ENCODE peak calls at places on chromosomes 7 and 10, in five cellular contexts. D is activated B cell treated with CpG ODN at 0.5 μM for 24 hours; R is spleen; O is CD4-positive, alpha-beta T cell; N is osteocyte. W is an unnamed sample.

GRCh38 chr7:36088966-36089365 is 64.1 kb upstream of the EEPD1 start:
- DNase-seq in R (no peak), D (no peak), N (no peak), O (no peak), W (no peak)

GRCh38 chr7:68684246-68684850 is 913.9 kb upstream of the AUTS2 start:
- DNase-seq in O (no peak), R (no peak), D (no peak), N (no peak), W (peak)

GRCh38 chr7:130887182-130888016 is 153.4 kb upstream of the KLF14 start:
- DNase-seq in D (no peak), O (no peak), R (no peak), N (no peak), W (no peak)

GRCh38 chr10:26334932-26335573 is 103.1 kb upstream of the APBB1IP start:
- DNase-seq in D (peak), O (peak), N (no peak), R (peak), W (peak)

GRCh38 chr10:50625663-50626062 is 1.9 kb upstream of the SGMS1 start:
- DNase-seq in O (no peak), N (no peak), D (no peak), R (no peak), W (no peak)

GRCh38 chr10:8137726-8138125 is 83.2 kb downstream of the GATA3 start:
- DNase-seq in O (no peak), R (no peak), N (no peak), D (no peak), W (no peak)

GRCh38 chr7:49166441-49166840 is 242.1 kb downstream of the CDC14C start:
- DNase-seq in R (no peak), O (no peak), N (no peak), D (no peak), W (no peak)

GRCh38 chr10:122342293-122343134 is 32.0 kb upstream of the PLEKHA1 start:
- DNase-seq in N (no peak), O (peak), D (no peak), R (no peak), W (peak)

GRCh38 chr10:35735412-35735811 is 93.3 kb upstream of the FZD8 start:
- DNase-seq in O (no peak), D (no peak), R (no peak), N (no peak), W (no peak)

GRCh38 chr7:75054744-75055527 is 18.7 kb downstream of the RCC1L start:
- DNase-seq in D (no peak), R (no peak), O (no peak), N (no peak), W (no peak)

GRCh38 chr7:145313601-145314000 is 477.7 kb upstream of the TPK1 start:
- DNase-seq in D (no peak), N (no peak), R (no peak), O (no peak), W (no peak)

GRCh38 chr7:8177109-8177933 is 84.6 kb downstream of the ICA1 start:
- DNase-seq in D (no peak), N (no peak), O (no peak), R (no peak), W (no peak)

GRCh38 chr7:16067695-16068094 is 353.6 kb downstream of the CRPPA start:
- DNase-seq in N (no peak), D (no peak), O (no peak), R (no peak), W (no peak)

GRCh38 chr7:37987732-37988131 is 67.3 kb downstream of the EPDR1 start:
- DNase-seq in D (no peak), R (no peak), O (no peak), N (no peak), W (no peak)

GRCh38 chr10:116671274-116671926 is 50.6 kb downstream of the PNLIPRP2 start:
- DNase-seq in D (no peak), R (no peak), N (no peak), O (no peak), W (no peak)

GRCh38 chr7:131057015-131057518 is 270.6 kb upstream of the MKLN1 start:
- DNase-seq in R (no peak), N (no peak), D (no peak), O (no peak), W (no peak)

GRCh38 chr7:128167316-128167691 is 73.8 kb upstream of the LEP start:
- DNase-seq in O (no peak), N (no peak), R (no peak), D (no peak), W (peak)

GRCh38 chr7:130430841-130431713 is 9.7 kb downstream of the CEP41 start:
- DNase-seq in O (no peak), D (no peak), N (no peak), R (no peak), W (no peak)

GRCh38 chr7:901388-902154 is 25.2 kb downstream of the GET4 start:
- DNase-seq in O (no peak), N (no peak), R (peak), D (no peak), W (peak)

GRCh38 chr7:150567168-150567567 is at the start of gene GIMAP4:
- DNase-seq in O (peak), N (no peak), R (peak), D (no peak), W (no peak)

GRCh38 chr7:134632937-134633540 is 13.6 kb upstream of the BPGM start:
- DNase-seq in R (no peak), N (no peak), D (no peak), O (no peak), W (no peak)

GRCh38 chr10:132793213-132793612 is 7.3 kb upstream of the NKX6-2 start:
- DNase-seq in N (no peak), O (no peak), R (no peak), D (no peak), W (no peak)

GRCh38 chr7:36827914-36828313 is 103.6 kb upstream of the AOAH start:
- DNase-seq in D (no peak), R (no peak), O (no peak), N (no peak), W (no peak)

GRCh38 chr10:1412531-1413189 is 324.7 kb downstream of the ADARB2 start:
- DNase-seq in O (no peak), N (peak), D (no peak), R (peak), W (no peak)

GRCh38 chr10:35447693-35448407 is 111.5 kb downstream of the CCNY start:
- DNase-seq in R (no peak), D (no peak), N (no peak), O (peak), W (no peak)

GRCh38 chr10:6089334-6090219 is 743 bp downstream of the RBM17 start:
- DNase-seq in O (no peak), N (peak), D (no peak), R (peak), W (peak)

GRCh38 chr10:131902691-131903090 is 1.9 kb downstream of the PPP2R2D start:
- DNase-seq in O (no peak), N (no peak), D (no peak), R (peak), W (no peak)

GRCh38 chr7:92221766-92222165 is 23.9 kb downstream of the KRIT1 start:
- DNase-seq in N (no peak), D (no peak), R (no peak), O (no peak), W (no peak)

GRCh38 chr10:480928-481551 is 208.4 kb downstream of the DIP2C start:
- DNase-seq in R (peak), D (no peak), O (no peak), N (peak), W (no peak)

GRCh38 chr7:149333321-149333717 is 71.3 kb downstream of the ZNF783 start:
- DNase-seq in D (no peak), R (no peak), O (no peak), N (no peak), W (no peak)

GRCh38 chr10:68271104-68271882 is 39.4 kb upstream of the ATOH7 start:
- DNase-seq in O (no peak), R (no peak), D (no peak), N (no peak), W (no peak)

GRCh38 chr7:118872568-118872967 is 648.1 kb downstream of the ANKRD7 start:
- DNase-seq in D (no peak), N (no peak), R (no peak), O (no peak), W (no peak)

GRCh38 chr10:63553031-63553430 is 31.8 kb downstream of the REEP3 start:
- DNase-seq in N (no peak), D (no peak), O (no peak), R (no peak), W (no peak)

GRCh38 chr10:32211046-32211363 is 136.0 kb downstream of the EPC1 start:
- DNase-seq in R (no peak), N (peak), D (no peak), O (no peak), W (no peak)
- TF ChIP-seq CTCF in R (no peak), N (no peak), D (no peak), O (no peak), W (peak)

DNA sequence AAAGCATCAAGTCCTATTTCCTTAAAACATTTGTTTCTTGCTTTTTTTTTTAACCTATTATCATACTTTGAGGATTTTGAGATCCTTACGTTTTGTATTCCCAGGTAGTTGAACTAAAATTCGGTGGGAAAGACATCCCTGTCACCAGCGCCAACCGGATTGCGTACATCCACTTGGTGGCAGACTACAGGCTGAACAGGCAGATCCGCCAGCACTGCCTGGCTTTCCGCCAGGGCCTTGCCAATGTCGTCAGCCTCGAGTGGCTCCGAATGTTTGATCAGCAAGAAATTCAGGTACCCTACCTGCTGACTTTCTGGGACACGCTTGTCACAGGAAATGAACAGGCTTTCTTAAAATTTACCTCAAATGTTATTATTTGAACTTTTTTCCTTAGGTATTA is 83.0 kb upstream of the DNAJB6 start:
- DNase-seq in R (no peak), D (no peak), O (no peak), N (no peak), W (no peak)
- TF ChIP-seq CTCF in R (no peak), D (no peak), O (no peak), N (no peak), W (no peak)

GRCh38 chr7:50481867-50482266 is 31.7 kb upstream of the FIGNL1 start:
- DNase-seq in D (no peak), R (peak), N (no peak), O (no peak), W (no peak)
- TF ChIP-seq CTCF in D (no peak), R (no peak), N (no peak), O (no peak), W (peak)

DNA sequence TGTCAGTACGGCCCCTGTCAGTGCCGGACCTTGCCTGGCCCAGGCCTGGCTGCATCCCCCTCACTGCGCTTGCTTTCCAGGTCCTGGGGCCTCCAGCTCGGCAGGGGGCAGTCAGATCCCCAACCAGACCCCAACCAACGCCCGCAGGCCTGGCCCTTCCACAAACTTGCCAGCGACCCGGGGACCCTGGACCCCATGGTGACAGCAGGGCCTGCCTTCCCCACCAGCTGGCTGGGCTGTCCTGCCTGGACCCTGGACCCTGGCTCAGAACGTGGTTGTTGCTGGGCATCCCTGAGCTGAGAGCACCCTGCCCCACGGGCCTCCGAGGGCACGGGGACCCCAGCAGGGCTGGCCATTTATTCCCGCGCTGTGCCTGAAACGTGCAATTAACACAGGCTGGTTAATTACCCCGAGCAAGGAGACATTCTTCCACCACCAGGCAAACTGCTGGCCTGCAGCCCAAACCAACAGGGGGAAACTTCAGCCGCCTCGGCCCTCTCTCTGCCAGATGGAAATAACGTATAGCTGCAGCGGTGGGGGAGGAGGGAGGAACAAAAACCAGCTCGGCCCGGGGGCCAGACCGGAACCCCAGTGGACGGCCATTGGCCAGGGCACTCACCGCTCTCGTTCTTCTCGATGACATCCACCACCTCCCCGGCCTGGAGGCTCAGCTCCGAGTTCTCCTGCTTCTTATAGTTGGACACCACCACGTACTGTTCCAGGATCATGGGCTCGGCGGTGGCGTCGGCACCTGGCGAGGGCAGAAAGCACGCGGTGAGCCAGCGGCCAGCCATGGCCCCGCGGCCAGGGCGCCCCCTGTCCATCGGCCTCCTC is 167.1 kb downstream of the NEURL1 start:
- DNase-seq in N (no peak), O (no peak), R (peak), D (peak), W (no peak)
- TF ChIP-seq CTCF in N (no peak), O (no peak), R (no peak), D (no peak), W (no peak)

GRCh38 chr7:80677629-80678028 is 39.2 kb downstream of the CD36 start:
- DNase-seq in O (no peak), N (no peak), D (no peak), R (no peak), W (no peak)

GRCh38 chr7:80678703-80679102 is 40.3 kb downstream of the CD36 start:
- DNase-seq in D (no peak), R (no peak), O (no peak), N (no peak), W (no peak)

GRCh38 chr7:80675090-80675489 is 36.6 kb downstream of the CD36 start:
- DNase-seq in D (no peak), N (no peak), R (no peak), O (no peak), W (no peak)

GRCh38 chr7:80680159-80680903 is 41.9 kb downstream of the CD36 start:
- DNase-seq in D (no peak), N (no peak), R (no peak), O (no peak), W (no peak)

GRCh38 chr7:80676404-80676803 is 38.0 kb downstream of the CD36 start:
- DNase-seq in D (no peak), N (no peak), O (no peak), R (no peak), W (no peak)
- TF ChIP-seq CTCF in D (no peak), N (no peak), O (no peak), R (no peak), W (no peak)

DNA sequence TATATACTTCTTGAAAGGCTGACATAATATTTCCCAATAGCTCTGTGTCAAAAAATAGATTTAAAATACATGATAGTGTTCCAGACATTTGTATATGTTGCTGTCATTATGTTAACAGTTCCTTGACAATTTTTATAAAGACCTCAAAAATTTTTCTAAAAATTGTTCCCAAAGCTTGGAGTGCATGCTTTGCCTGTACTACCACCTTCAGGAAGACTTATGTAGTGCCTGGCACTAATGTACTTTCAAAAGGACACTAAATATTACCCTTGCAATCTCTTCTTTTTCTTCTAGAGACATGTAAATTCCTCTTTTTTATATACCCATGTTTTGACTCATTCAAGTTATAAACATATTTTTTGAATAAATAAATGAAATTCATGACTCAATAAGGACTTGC is 48.0 kb upstream of the SP8 start:
- DNase-seq in R (no peak), N (no peak), D (no peak), O (no peak), W (no peak)
- TF ChIP-seq CTCF in R (no peak), N (no peak), D (no peak), O (no peak), W (peak)

GRCh38 chr7:142389544-142389943 is 131.7 kb upstream of the PRSS58 start:
- DNase-seq in R (no peak), O (no peak), N (no peak), D (no peak), W (no peak)

GRCh38 chr7:142385528-142386340 is 127.9 kb upstream of the PRSS58 start:
- DNase-seq in N (no peak), D (no peak), O (no peak), R (no peak), W (peak)

GRCh38 chr7:142391191-142391992 is 133.5 kb upstream of the PRSS58 start:
- DNase-seq in O (peak), R (no peak), N (no peak), D (no peak), W (no peak)
- TF ChIP-seq CTCF in O (no peak), R (no peak), N (peak), D (no peak), W (peak)

DNA sequence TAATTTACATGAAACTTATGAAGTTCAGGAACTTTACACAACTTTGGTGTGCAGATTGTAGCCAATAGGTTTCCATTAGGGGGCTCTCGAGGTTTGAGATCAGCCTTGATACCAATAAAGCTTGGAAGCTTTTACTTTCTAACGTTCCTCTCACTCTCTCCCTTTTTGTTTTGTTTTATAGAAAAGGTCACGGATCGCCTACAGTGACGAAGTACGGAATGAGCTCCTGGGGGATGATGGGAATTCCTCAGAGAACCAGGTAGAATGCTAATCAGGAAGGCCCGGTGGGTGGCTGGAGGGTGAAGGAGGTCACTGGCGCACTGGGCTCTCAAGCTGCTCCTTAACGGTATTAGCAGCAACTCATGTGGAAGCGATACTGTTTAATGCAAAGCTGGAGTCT is 79.9 kb downstream of the VTI1A start:
- DNase-seq in N (no peak), O (no peak), D (no peak), R (peak), W (no peak)
- TF ChIP-seq CTCF in N (peak), O (no peak), D (no peak), R (no peak), W (no peak)

W was measured in neural crest cell.